ENCODE peak calls at places on chromosomes 7 and 10, in five cellular contexts. F is fibroblast of pulmonary artery; J is activated naive CD4-positive, alpha-beta T cell treated with anti-CD3 and anti-CD28 coated beads for 36 hours; I is colonic mucosa; L is H7. N is an unnamed sample.

GRCh38 chr10:74750848-74751274 is 75.5 kb upstream of the KAT6B start:
- DNase-seq in J (peak; percentile 9), F (no peak), L (no peak), I (peak; percentile 9), N (no peak)

GRCh38 chr7:17401806-17402627 is 103.6 kb downstream of the AHR start:
- DNase-seq in I (no peak), J (no peak), F (no peak), L (no peak), N (no peak)

GRCh38 chr7:159125104-159125943 is 19.3 kb downstream of the VIPR2 start:
- DNase-seq in F (no peak), L (no peak), I (no peak), J (no peak), N (no peak)

GRCh38 chr7:80929619-80930018 is 10.8 kb upstream of the SEMA3C start:
- DNase-seq in F (no peak), J (no peak), I (no peak), L (no peak), N (no peak)

GRCh38 chr7:6035686-6036085 is 4.5 kb downstream of the ANKRD61 start:
- DNase-seq in I (no peak), F (no peak), L (no peak), J (no peak), N (no peak)

GRCh38 chr7:142796501-142797341 is 26.0 kb downstream of the PRSS2 start:
- DNase-seq in F (no peak), I (no peak), J (no peak), L (peak; percentile 78), N (peak; percentile 36)

GRCh38 chr7:30983042-30983913 is 19.5 kb downstream of the GHRHR start:
- DNase-seq in I (peak; percentile 79), F (peak; percentile 84), L (peak; percentile 91), J (peak; percentile 85), N (peak; percentile 95)

GRCh38 chr10:51501396-51501795 is 198.0 kb downstream of the CSTF2T start:
- DNase-seq in L (no peak), F (no peak), J (no peak), I (no peak), N (no peak)

GRCh38 chr10:63636812-63637211 is 115.6 kb downstream of the REEP3 start:
- DNase-seq in F (no peak), L (no peak), I (no peak), J (no peak), N (no peak)

GRCh38 chr7:22935269-22935668 is 78.7 kb downstream of the HYCC1 start:
- DNase-seq in I (no peak), F (peak; percentile 41), L (no peak), J (no peak), N (no peak)

GRCh38 chr10:2885276-2885955 is 181.9 kb upstream of the PFKP start:
- DNase-seq in L (no peak), J (no peak), F (no peak), I (no peak), N (peak; percentile 23)

GRCh38 chr10:75000748-75001321 is 110.6 kb upstream of the SAMD8 start:
- DNase-seq in L (no peak), J (no peak), F (no peak), I (no peak), N (no peak)

GRCh38 chr7:7516156-7516555 is 19.5 kb downstream of the COL28A1 start:
- DNase-seq in L (no peak), F (no peak), I (no peak), J (no peak), N (no peak)

GRCh38 chr7:155265144-155265543 is 32.5 kb upstream of the INSIG1 start:
- DNase-seq in F (no peak), I (no peak), L (no peak), J (no peak), N (no peak)

GRCh38 chr7:81081626-81082025 is 162.8 kb upstream of the SEMA3C start:
- DNase-seq in I (no peak), J (no peak), F (peak; percentile 20), L (no peak), N (no peak)

GRCh38 chr10:79081353-79082034 is 12.7 kb downstream of the ZMIZ1 start:
- DNase-seq in I (no peak), F (peak; percentile 65), L (no peak), J (no peak), N (peak; percentile 91)

GRCh38 chr7:55546826-55547225 is 25.5 kb downstream of the VOPP1 start:
- DNase-seq in J (peak; percentile 78), I (peak; percentile 61), F (peak; percentile 82), L (no peak), N (no peak)

GRCh38 chr7:30996261-30996660 is 32.5 kb downstream of the GHRHR start:
- DNase-seq in J (no peak), I (no peak), L (no peak), F (no peak), N (peak; percentile 87)

GRCh38 chr10:90969947-90970673 is 49.2 kb upstream of the ANKRD1 start:
- DNase-seq in I (no peak), J (no peak), L (no peak), F (peak; percentile 56), N (no peak)

GRCh38 chr10:98833550-98833949 is 386.8 kb upstream of the HPS1 start:
- DNase-seq in I (no peak), J (no peak), F (no peak), L (no peak), N (no peak)

GRCh38 chr10:1540144-1540543 is 197.2 kb downstream of the ADARB2 start:
- DNase-seq in L (no peak), J (no peak), I (no peak), F (no peak), N (no peak)

GRCh38 chr7:81527651-81528050 is 242.2 kb downstream of the HGF start:
- DNase-seq in L (no peak), I (no peak), F (no peak), J (no peak), N (no peak)

GRCh38 chr7:20412023-20412422 is 81.3 kb downstream of the ITGB8 start:
- DNase-seq in J (no peak), L (no peak), F (no peak), I (no peak), N (no peak)

GRCh38 chr10:117653170-117653515 is 110.6 kb downstream of the EMX2 start:
- DNase-seq in L (no peak), J (peak; percentile 65), F (peak; percentile 72), I (no peak), N (no peak)

GRCh38 chr10:71045936-71046335 is 157.6 kb upstream of the PCBD1 start:
- DNase-seq in J (no peak), L (no peak), F (no peak), I (no peak), N (no peak)

N was measured in ELF-1.